ENCODE peak calls at places on chromosomes 2 and 18, in nine cellular contexts. Y, W, I, R, G, L, M, A and U are unnamed samples.

GRCh38 chr2:29066989-29067605 is 7.2 kb downstream of the PCARE start:
- DNase-seq in Y (no peak), W (no peak), I (no peak), R (no peak), G (no peak), L (peak; percentile 69), M (peak; percentile 73), A (no peak), U (no peak)

GRCh38 chr18:33470229-33470628 is 29.7 kb upstream of the CCDC178 start:
- DNase-seq in Y (no peak), W (no peak), I (no peak), R (no peak), G (no peak), L (no peak), M (no peak), A (no peak), U (no peak)

GRCh38 chr2:100767224-100767653 is 52.7 kb upstream of the NPAS2 start:
- DNase-seq in Y (no peak), W (no peak), I (peak; percentile 22), R (no peak), G (no peak), L (peak; percentile 36), M (no peak), A (no peak), U (no peak)

GRCh38 chr18:76490701-76491171 is 4.3 kb downstream of the ZNF516 start:
- DNase-seq in Y (no peak), W (peak; percentile 48), I (no peak), R (no peak), G (no peak), L (peak; percentile 67), M (peak; percentile 78), A (peak; percentile 60), U (peak; percentile 53)

GRCh38 chr2:198657520-198658121 is 800.1 kb downstream of the SATB2 start:
- DNase-seq in Y (no peak), W (no peak), I (peak; percentile 36), R (no peak), G (no peak), L (no peak), M (no peak), A (no peak), U (no peak)

GRCh38 chr2:184769038-184769437 is 170.7 kb downstream of the ZNF804A start:
- DNase-seq in Y (no peak), W (no peak), I (no peak), R (no peak), G (no peak), L (no peak), M (no peak), A (no peak), U (no peak)

GRCh38 chr2:18244840-18245239 is 315.6 kb downstream of the RDH14 start:
- DNase-seq in Y (no peak), W (no peak), I (peak; percentile 9), R (no peak), G (no peak), L (no peak), M (no peak), A (no peak), U (no peak)

GRCh38 chr2:239461551-239462515 is 61.0 kb upstream of the HDAC4 start:
- DNase-seq in Y (no peak), W (peak; percentile 30), I (no peak), R (peak; percentile 3), G (no peak), L (no peak), M (no peak), A (no peak), U (no peak)

GRCh38 chr18:23220355-23220754 is 85.1 kb downstream of the CABLES1 start:
- DNase-seq in Y (no peak), W (no peak), I (no peak), R (no peak), G (no peak), L (no peak), M (no peak), A (no peak), U (no peak)

GRCh38 chr2:206920310-206920709 is 19.0 kb upstream of the CPO start:
- DNase-seq in Y (no peak), W (no peak), I (no peak), R (no peak), G (no peak), L (no peak), M (no peak), A (no peak), U (no peak)

GRCh38 chr2:45541450-45541849 is 69.6 kb downstream of the SRBD1 start:
- DNase-seq in Y (no peak), W (no peak), I (no peak), R (no peak), G (no peak), L (no peak), M (no peak), A (no peak), U (no peak)

GRCh38 chr2:53670351-53670750 is 97.3 kb upstream of the CHAC2 start:
- DNase-seq in Y (no peak), W (no peak), I (no peak), R (no peak), G (no peak), L (no peak), M (no peak), A (no peak), U (no peak)

GRCh38 chr2:61074100-61074499 is 8.4 kb downstream of the SANBR start:
- DNase-seq in Y (no peak), W (no peak), I (no peak), R (no peak), G (no peak), L (no peak), M (no peak), A (no peak), U (no peak)

GRCh38 chr2:26164231-26164630 is 8.7 kb upstream of the GAREM2 start:
- DNase-seq in Y (no peak), W (no peak), I (no peak), R (no peak), G (no peak), L (no peak), M (no peak), A (no peak), U (peak; percentile 78)

GRCh38 chr2:11677146-11678055 is 7.4 kb upstream of the NTSR2 start:
- DNase-seq in Y (no peak), W (peak; percentile 54), I (no peak), R (no peak), G (no peak), L (no peak), M (no peak), A (peak; percentile 16), U (peak; percentile 93)

GRCh38 chr2:144201126-144201525 is 318.8 kb downstream of the ZEB2 start:
- DNase-seq in Y (no peak), W (no peak), I (no peak), R (no peak), G (no peak), L (no peak), M (no peak), A (no peak), U (no peak)

GRCh38 chr2:64263315-64263714 is 119.1 kb upstream of the PELI1 start:
- DNase-seq in Y (no peak), W (no peak), I (no peak), R (no peak), G (no peak), L (no peak), M (no peak), A (no peak), U (no peak)
- H3K27ac ChIP-seq in Y (peak overlapping the region; percentile 21), W (peak overlapping the region; percentile 76), I (no peak overlapping the region), R (no peak overlapping the region), G (peak overlapping the region; percentile 80), L (no peak overlapping the region), M (no peak overlapping the region), A (peak overlapping the region; percentile 15), U (no peak overlapping the region)

GRCh38 chr2:234917245-234917975 is 34.4 kb upstream of the SH3BP4 start:
- DNase-seq in Y (no peak), W (no peak), I (no peak), R (no peak), G (no peak), L (no peak), M (no peak), A (no peak), U (no peak)

GRCh38 chr2:234914371-234915154 is 37.3 kb upstream of the SH3BP4 start:
- DNase-seq in Y (no peak), W (no peak), I (no peak), R (no peak), G (no peak), L (no peak), M (no peak), A (no peak), U (no peak)

GRCh38 chr2:234913208-234913626 is 38.6 kb upstream of the SH3BP4 start:
- DNase-seq in Y (no peak), W (no peak), I (no peak), R (no peak), G (no peak), L (no peak), M (no peak), A (no peak), U (no peak)

GRCh38 chr2:234919711-234920110 is 32.1 kb upstream of the SH3BP4 start:
- DNase-seq in Y (no peak), W (no peak), I (no peak), R (no peak), G (no peak), L (no peak), M (no peak), A (no peak), U (no peak)

DNA sequence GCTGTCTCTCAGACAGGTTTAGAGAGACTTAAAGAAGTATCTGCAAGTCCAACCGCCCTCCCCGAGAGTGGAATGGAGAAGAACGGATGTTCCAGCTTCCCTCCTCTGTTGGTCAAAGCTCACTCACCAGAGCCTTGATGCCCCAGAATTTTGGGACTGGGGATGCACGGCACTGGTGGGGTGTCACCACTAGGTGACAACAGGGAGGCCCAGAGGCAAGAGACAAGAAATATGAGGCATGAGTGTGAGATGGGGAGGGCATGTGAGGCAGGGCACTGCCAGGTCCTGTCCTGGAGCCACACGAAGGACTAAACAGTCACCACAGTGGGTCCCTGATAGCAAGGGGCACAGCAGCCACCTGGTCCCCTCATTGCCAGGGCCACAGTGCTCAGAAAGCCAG is 35.1 kb upstream of the SH3BP4 start:
- DNase-seq in Y (no peak), W (no peak), I (no peak), R (no peak), G (no peak), L (no peak), M (no peak), A (no peak), U (no peak)
- TF ChIP-seq CTCF in Y (no peak), W (no peak), I (no peak), R (no peak), G (no peak), L (no peak), M (no peak), A (no peak), U (no peak)

GRCh38 chr2:14623241-14623640 is 9.3 kb upstream of the LRATD1 start:
- DNase-seq in Y (no peak), W (no peak), I (no peak), R (no peak), G (no peak), L (no peak), M (no peak), A (no peak), U (no peak)
- TF ChIP-seq POLR2A in Y (no peak), W (no peak), I (no peak), R (no peak), G (no peak), L (no peak), M (no peak), A (no peak), U (no peak)

DNA sequence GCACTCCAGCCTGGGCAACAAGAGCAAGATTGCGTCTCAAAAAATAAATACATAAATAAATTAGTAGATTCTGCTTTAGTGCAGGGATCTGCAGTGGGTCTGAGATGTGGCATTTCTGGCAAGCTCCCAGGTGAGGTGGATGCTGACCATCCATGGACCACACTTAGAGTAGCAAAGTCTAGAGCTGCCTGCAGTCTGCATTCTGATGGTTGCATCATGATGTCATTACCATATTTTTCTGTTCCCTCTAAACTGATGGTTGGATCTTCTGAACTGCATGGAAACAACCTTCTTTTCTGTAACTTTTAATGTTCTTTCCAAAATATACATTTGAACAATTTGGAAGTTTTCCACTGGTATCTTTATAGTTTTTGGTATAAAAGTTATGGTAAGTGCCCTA is 42.9 kb downstream of the MYL12B start:
- DNase-seq in Y (no peak), W (no peak), I (no peak), R (no peak), G (no peak), L (no peak), M (no peak), A (no peak), U (no peak)
- H3K27ac ChIP-seq in Y (no peak overlapping the region), W (no peak overlapping the region), I (no peak overlapping the region), R (no peak overlapping the region), G (peak overlapping the region; percentile 79), L (no peak overlapping the region), M (no peak overlapping the region), A (no peak overlapping the region), U (no peak overlapping the region)